ENCODE peak calls at places on chromosome 6, in six cellular contexts. B is A549, A is K562, T is endothelial cell of umbilical vein, M is GM12878, V is HepG2. C is an unnamed sample.

GRCh38 chr6:36694616-36695015 is 3.0 kb upstream of the RAB44 start:
- DNase-seq in B (no peak), A (no peak), M (no peak), T (no peak), V (no peak), C (no peak)

GRCh38 chr6:37004044-37004984 is 1.1 kb upstream of the FGD2 start:
- DNase-seq in T (no peak), M (no peak), V (no peak), B (no peak), A (no peak), C (peak)

GRCh38 chr6:8182857-8183256 is 80.5 kb upstream of the EEF1E1 start:
- DNase-seq in M (no peak), V (no peak), A (no peak), B (no peak), T (no peak), C (no peak)

GRCh38 chr6:43123691-43124314 is 47.3 kb upstream of the SRF start:
- DNase-seq in V (no peak), B (no peak), A (no peak), M (no peak), T (no peak), C (no peak)

GRCh38 chr6:7848229-7848628 is 62.4 kb downstream of the TXNDC5 start:
- DNase-seq in A (no peak), M (no peak), V (no peak), B (no peak), T (no peak), C (no peak)

GRCh38 chr6:108592371-108593337 is 31.9 kb downstream of the FOXO3 start:
- DNase-seq in V (no peak), B (no peak), A (peak), T (no peak), M (peak), C (peak)

GRCh38 chr6:44067760-44068139 is 59.5 kb downstream of the MRPL14 start:
- DNase-seq in A (no peak), M (no peak), V (no peak), B (no peak), T (no peak), C (no peak)

GRCh38 chr6:169254456-169255316 is 1.0 kb upstream of the THBS2 start:
- DNase-seq in A (no peak), T (no peak), B (no peak), M (no peak), V (no peak), C (no peak)

GRCh38 chr6:43173496-43174262 is 2.6 kb downstream of the SRF start:
- DNase-seq in A (no peak), V (no peak), B (no peak), T (no peak), M (no peak), C (no peak)

GRCh38 chr6:15854378-15854777 is 191.6 kb upstream of the DTNBP1 start:
- DNase-seq in B (no peak), V (no peak), A (no peak), T (no peak), M (no peak), C (no peak)

GRCh38 chr6:74671558-74672025 is 534.3 kb downstream of the COL12A1 start:
- DNase-seq in T (no peak), A (no peak), V (no peak), B (no peak), M (no peak), C (no peak)

GRCh38 chr6:69164564-69165252 is 529.6 kb downstream of the ADGRB3 start:
- DNase-seq in A (no peak), M (no peak), B (peak), V (no peak), T (no peak), C (no peak)

GRCh38 chr6:86969573-86969972 is 32.2 kb downstream of the HTR1E start:
- DNase-seq in T (no peak), B (peak), M (no peak), A (no peak), V (no peak), C (no peak)

GRCh38 chr6:83359638-83360037 is 71.2 kb downstream of the ME1 start:
- DNase-seq in V (no peak), B (no peak), M (no peak), T (no peak), A (no peak), C (no peak)

GRCh38 chr6:15769471-15770088 is 106.8 kb upstream of the DTNBP1 start:
- DNase-seq in B (no peak), M (no peak), T (no peak), A (peak), V (no peak), C (no peak)

GRCh38 chr6:79421707-79422484 is 115.3 kb downstream of the LCA5 start:
- DNase-seq in V (no peak), M (peak), A (no peak), T (peak), B (peak), C (no peak)

GRCh38 chr6:66771626-66772025 is 1064.6 kb upstream of the EYS start:
- DNase-seq in M (no peak), A (no peak), B (no peak), V (no peak), T (no peak), C (no peak)

GRCh38 chr6:41237128-41237527 is 9.0 kb downstream of the TREML4 start:
- DNase-seq in A (no peak), B (no peak), M (no peak), T (no peak), V (no peak), C (no peak)

GRCh38 chr6:100376103-100376502 is 88.6 kb downstream of the SIM1 start:
- DNase-seq in M (no peak), B (no peak), A (no peak), T (no peak), V (no peak), C (peak)

GRCh38 chr6:104929348-104929747 is 27.6 kb upstream of the LIN28B start:
- DNase-seq in V (no peak), M (no peak), A (no peak), T (no peak), B (no peak), C (no peak)

GRCh38 chr6:33812669-33813068 is 8.9 kb upstream of the MLN start:
- DNase-seq in T (peak), A (peak), V (peak), B (peak), M (no peak), C (peak)

GRCh38 chr6:105259912-105260889 is 80.4 kb upstream of the POPDC3 start:
- DNase-seq in T (peak), V (no peak), A (no peak), B (no peak), M (no peak), C (no peak)

GRCh38 chr6:149138699-149139294 is 178.7 kb upstream of the TAB2 start:
- DNase-seq in B (no peak), M (no peak), T (no peak), A (no peak), V (no peak), C (no peak)

GRCh38 chr6:48194596-48195295 is 83.7 kb upstream of the PTCHD4 start:
- DNase-seq in B (no peak), V (no peak), M (no peak), T (no peak), A (no peak), C (no peak)

GRCh38 chr6:16472349-16473069 is 234.1 kb downstream of the GMPR start:
- DNase-seq in A (no peak), T (peak), M (no peak), V (peak), B (no peak), C (no peak)

GRCh38 chr6:20328266-20328946 is 73.3 kb upstream of the E2F3 start:
- DNase-seq in M (no peak), B (no peak), T (no peak), A (no peak), V (no peak), C (no peak)

GRCh38 chr6:149233056-149233715 is 84.3 kb upstream of the TAB2 start:
- DNase-seq in M (no peak), B (peak), V (peak), T (peak), A (peak), C (peak)

GRCh38 chr6:56954389-56955170 is at the start of gene BEND6:
- DNase-seq in B (peak), A (peak), T (peak), V (peak), M (no peak), C (peak)

GRCh38 chr6:105291525-105291924 is 111.4 kb downstream of the PREP start:
- DNase-seq in V (no peak), M (no peak), T (no peak), B (no peak), A (no peak), C (no peak)

GRCh38 chr6:87897581-87898147 is 150.0 kb upstream of the SPACA1 start:
- DNase-seq in V (no peak), M (no peak), B (no peak), T (peak), A (no peak), C (no peak)

GRCh38 chr6:16849280-16850210 is 88.3 kb upstream of the ATXN1 start:
- DNase-seq in V (peak), T (no peak), B (peak), A (no peak), M (no peak), C (peak)

GRCh38 chr6:157364705-157365104 is 16.3 kb upstream of the ZDHHC14 start:
- DNase-seq in A (no peak), M (no peak), V (no peak), B (no peak), T (no peak), C (no peak)

GRCh38 chr6:84764332-84765049 is at the start of gene TBX18:
- DNase-seq in B (peak), A (peak), T (peak), V (peak), M (no peak), C (no peak)

GRCh38 chr6:125102411-125102810 is 51.2 kb upstream of the TPD52L1 start:
- DNase-seq in T (peak), B (no peak), M (no peak), V (no peak), A (no peak), C (no peak)

GRCh38 chr6:44043036-44043478 is 84.2 kb downstream of the MRPL14 start:
- DNase-seq in B (peak), T (no peak), M (no peak), A (no peak), V (peak), C (peak)

GRCh38 chr6:35727206-35727934 is 9.5 kb upstream of the ARMC12 start:
- DNase-seq in B (peak), V (peak), T (peak), A (peak), M (no peak), C (peak)

DNA sequence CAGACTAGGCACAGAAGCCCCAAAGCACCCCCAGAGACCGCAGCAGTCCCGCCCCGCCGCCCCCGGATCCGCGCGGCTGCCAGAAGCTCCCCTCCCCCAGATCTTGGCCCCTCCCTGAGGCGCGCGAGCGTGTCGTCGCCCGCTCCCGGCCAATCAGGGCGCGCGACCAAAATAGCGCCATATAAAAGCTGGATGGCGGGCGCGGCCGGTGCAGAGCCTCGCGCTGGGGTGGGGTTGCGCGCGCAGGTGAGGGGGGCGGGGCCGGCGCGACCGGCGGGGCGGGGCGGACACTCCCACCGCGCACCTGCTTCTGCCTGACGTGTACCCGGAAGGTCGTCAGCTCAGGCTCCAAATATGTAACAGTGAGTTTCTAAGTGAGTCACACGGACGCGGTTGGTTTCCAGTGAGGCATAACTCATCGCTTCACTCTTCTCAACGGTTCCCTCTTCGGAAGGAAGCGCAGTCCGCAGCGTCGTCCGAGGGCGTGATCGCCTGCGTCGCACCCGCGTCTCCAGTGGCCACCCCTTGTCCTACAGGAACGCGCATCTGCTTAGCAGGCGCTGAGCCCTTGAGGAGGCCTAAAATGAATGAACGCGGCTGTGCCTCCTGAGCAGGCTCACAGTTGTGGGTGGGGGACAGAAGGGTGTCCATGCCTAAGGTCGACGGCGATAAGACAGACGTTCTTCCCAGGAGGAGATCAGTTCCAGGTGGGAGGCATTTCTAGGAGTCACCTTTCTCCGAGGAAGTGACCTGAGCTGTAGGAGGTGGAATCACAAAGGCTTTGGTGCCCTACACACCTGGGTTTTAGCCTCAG is 50.6 kb upstream of the EZR start:
- DNase-seq in V (no peak), T (peak), B (peak), A (peak), M (peak), C (peak)
- TF ChIP-seq CTCF in V (no peak), T (no peak), B (no peak), A (peak), M (peak), C (no peak)

DNA sequence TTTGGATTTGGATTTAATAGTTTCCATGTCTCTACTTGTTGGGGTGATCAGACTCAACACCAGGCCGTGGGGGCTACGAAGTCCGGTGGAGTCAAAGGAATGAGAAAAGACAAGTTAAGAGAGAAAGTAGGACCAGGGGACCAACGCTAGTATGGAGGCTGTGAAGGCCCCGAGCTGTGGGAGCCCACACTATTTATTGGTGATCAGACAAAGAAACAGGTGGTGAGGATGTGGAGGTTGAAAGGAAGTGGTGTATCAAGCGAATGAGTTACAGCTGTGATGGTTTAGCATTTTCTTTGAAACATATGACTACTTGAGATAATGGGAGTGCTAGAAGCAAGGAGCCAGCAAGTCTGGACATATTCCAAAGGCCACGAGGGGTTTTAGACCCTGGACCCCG is 62.4 kb downstream of the AKAP7 start:
- DNase-seq in V (no peak), M (no peak), B (no peak), T (no peak), A (no peak), C (no peak)
- TF ChIP-seq MAX in V (no peak), M (no peak), B (no peak), T (no peak), A (no peak), C (no peak)

DNA sequence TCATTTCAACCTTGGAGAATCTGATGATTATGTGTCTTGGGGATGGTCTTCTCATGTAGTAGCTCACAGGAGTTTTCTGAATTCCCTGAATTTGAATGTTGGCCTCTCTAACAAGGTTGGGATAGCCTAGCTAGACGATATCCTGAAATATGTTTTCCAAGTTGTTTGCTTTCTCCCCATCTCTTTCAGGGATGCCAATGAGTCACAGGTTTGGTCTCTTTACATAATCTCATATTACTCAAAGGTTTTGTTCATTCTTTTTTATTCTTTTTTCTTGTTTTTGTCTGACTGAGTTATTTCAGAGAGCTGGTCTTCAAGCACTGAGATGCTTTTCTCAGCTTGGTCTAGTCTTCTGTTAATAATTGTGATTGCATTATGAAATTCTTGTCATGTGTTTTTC is 42.7 kb upstream of the COL9A1 start:
- DNase-seq in B (no peak), T (no peak), A (no peak), V (no peak), M (no peak), C (no peak)
- TF ChIP-seq MYC in B (no peak), T (no peak), A (no peak), V (no peak), M (no peak), C (no peak)

GRCh38 chr6:14543971-14544620 is 426.5 kb downstream of the CD83 start:
- DNase-seq in M (no peak), V (no peak), T (no peak), A (no peak), B (no peak), C (no peak)
- TF ChIP-seq CTCF in M (no peak), V (no peak), T (no peak), A (no peak), B (no peak), C (no peak)

DNA sequence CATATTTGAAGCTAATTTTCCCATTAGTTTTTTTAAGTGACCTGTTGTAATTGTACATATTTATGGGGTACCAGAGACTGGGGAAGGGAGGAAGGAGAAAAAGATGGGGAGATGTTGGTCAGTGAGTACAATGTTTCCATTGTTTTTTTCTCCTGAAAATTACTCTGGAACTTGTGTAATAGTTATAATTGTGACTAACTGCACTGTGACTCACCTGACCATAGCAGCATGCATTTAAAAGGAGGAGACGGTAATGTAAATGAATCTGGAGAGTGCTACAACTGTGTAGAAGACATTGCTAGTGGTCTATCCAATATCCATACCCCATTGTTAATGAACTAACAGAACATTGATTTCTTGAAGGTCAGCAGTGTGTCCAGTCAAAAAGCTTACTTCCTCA is 133.4 kb downstream of the RFPL4B start:
- DNase-seq in B (no peak), T (no peak), A (no peak), M (no peak), V (no peak), C (no peak)
- TF ChIP-seq MAX in B (no peak), T (no peak), A (no peak), M (no peak), V (no peak), C (no peak)

GRCh38 chr6:106870069-106870468 is 104.5 kb downstream of the CD24 start:
- DNase-seq in M (no peak), A (no peak), B (peak), V (peak), T (no peak), C (no peak)
- TF ChIP-seq MYC in M (no peak), A (no peak), B (no peak), V (no peak), T (no peak), C (no peak)

C was measured in NB4.